ENCODE peak calls at places on chromosomes 13 and 19, in ten cellular contexts. One of them, this sample, is unnamed.

GRCh38 chr13:92602560-92602959 is 624.0 kb upstream of the GPC6 start:
- DNase-seq in anterior cingulate cortex: no peak
- DNase-seq in neural progenitor cell: no peak
- DNase-seq in activated T-helper 1 cell treated with Interleukin-2 at 50 U/mL for 16 hours: no peak
- DNase-seq in choroid plexus epithelial cell: peak; percentile 58
- DNase-seq in HTR-8/SVneo: no peak
- DNase-seq in epithelial cell of esophagus: peak; percentile 27
- DNase-seq in progenitor cell of endocrine pancreas: no peak
- DNase-seq in NCI-H2081 treated with DMSO at 0.1 percent for 48 hours: no peak
- DNase-seq in skeletal muscle cell: peak; percentile 3
- DNase-seq in this sample: no peak

GRCh38 chr13:65971541-65971940 is 1258.6 kb downstream of the PCDH9 start:
- DNase-seq in skeletal muscle cell: no peak
- DNase-seq in activated T-helper 1 cell treated with Interleukin-2 at 50 U/mL for 16 hours: no peak
- DNase-seq in choroid plexus epithelial cell: no peak
- DNase-seq in NCI-H2081 treated with DMSO at 0.1 percent for 48 hours: no peak
- DNase-seq in neural progenitor cell: peak; percentile 38
- DNase-seq in anterior cingulate cortex: peak; percentile 6
- DNase-seq in epithelial cell of esophagus: no peak
- DNase-seq in HTR-8/SVneo: no peak
- DNase-seq in progenitor cell of endocrine pancreas: no peak
- DNase-seq in this sample: no peak

GRCh38 chr19:29873024-29873800 is 61.4 kb downstream of the CCNE1 start:
- DNase-seq in anterior cingulate cortex: peak; percentile 19
- DNase-seq in NCI-H2081 treated with DMSO at 0.1 percent for 48 hours: no peak
- DNase-seq in neural progenitor cell: peak; percentile 86
- DNase-seq in skeletal muscle cell: no peak
- DNase-seq in progenitor cell of endocrine pancreas: peak; percentile 75
- DNase-seq in choroid plexus epithelial cell: peak; percentile 26
- DNase-seq in epithelial cell of esophagus: peak; percentile 24
- DNase-seq in activated T-helper 1 cell treated with Interleukin-2 at 50 U/mL for 16 hours: peak; percentile 54
- DNase-seq in HTR-8/SVneo: peak; percentile 69
- DNase-seq in this sample: no peak

GRCh38 chr13:83498486-83499190 is 383.6 kb downstream of the SLITRK1 start:
- DNase-seq in anterior cingulate cortex: no peak
- DNase-seq in progenitor cell of endocrine pancreas: no peak
- DNase-seq in neural progenitor cell: no peak
- DNase-seq in epithelial cell of esophagus: peak; percentile 77
- DNase-seq in skeletal muscle cell: peak; percentile 47
- DNase-seq in HTR-8/SVneo: peak; percentile 12
- DNase-seq in NCI-H2081 treated with DMSO at 0.1 percent for 48 hours: no peak
- DNase-seq in activated T-helper 1 cell treated with Interleukin-2 at 50 U/mL for 16 hours: no peak
- DNase-seq in choroid plexus epithelial cell: peak; percentile 49
- DNase-seq in this sample: no peak

GRCh38 chr19:53091855-53092254 is 11.4 kb downstream of the ZNF160 start:
- DNase-seq in progenitor cell of endocrine pancreas: no peak
- DNase-seq in HTR-8/SVneo: no peak
- DNase-seq in skeletal muscle cell: no peak
- DNase-seq in neural progenitor cell: no peak
- DNase-seq in anterior cingulate cortex: no peak
- DNase-seq in choroid plexus epithelial cell: peak; percentile 71
- DNase-seq in NCI-H2081 treated with DMSO at 0.1 percent for 48 hours: no peak
- DNase-seq in activated T-helper 1 cell treated with Interleukin-2 at 50 U/mL for 16 hours: no peak
- DNase-seq in epithelial cell of esophagus: no peak
- DNase-seq in this sample: no peak

GRCh38 chr13:75946746-75947397 is 310.7 kb downstream of the LMO7 start:
- DNase-seq in neural progenitor cell: no peak
- DNase-seq in NCI-H2081 treated with DMSO at 0.1 percent for 48 hours: no peak
- DNase-seq in epithelial cell of esophagus: no peak
- DNase-seq in anterior cingulate cortex: no peak
- DNase-seq in skeletal muscle cell: peak; percentile 52
- DNase-seq in HTR-8/SVneo: no peak
- DNase-seq in progenitor cell of endocrine pancreas: no peak
- DNase-seq in activated T-helper 1 cell treated with Interleukin-2 at 50 U/mL for 16 hours: no peak
- DNase-seq in choroid plexus epithelial cell: no peak
- DNase-seq in this sample: no peak

GRCh38 chr19:898663-899062 is 5.4 kb downstream of the RNU6-9 start:
- DNase-seq in anterior cingulate cortex: peak; percentile 49
- DNase-seq in neural progenitor cell: peak; percentile 54
- DNase-seq in epithelial cell of esophagus: no peak
- DNase-seq in skeletal muscle cell: no peak
- DNase-seq in choroid plexus epithelial cell: no peak
- DNase-seq in HTR-8/SVneo: no peak
- DNase-seq in progenitor cell of endocrine pancreas: no peak
- DNase-seq in activated T-helper 1 cell treated with Interleukin-2 at 50 U/mL for 16 hours: no peak
- DNase-seq in NCI-H2081 treated with DMSO at 0.1 percent for 48 hours: no peak
- DNase-seq in this sample: no peak

GRCh38 chr19:13978721-13979191 is 26.4 kb downstream of the DCAF15 start:
- DNase-seq in progenitor cell of endocrine pancreas: no peak
- DNase-seq in choroid plexus epithelial cell: no peak
- DNase-seq in HTR-8/SVneo: no peak
- DNase-seq in NCI-H2081 treated with DMSO at 0.1 percent for 48 hours: no peak
- DNase-seq in neural progenitor cell: no peak
- DNase-seq in anterior cingulate cortex: no peak
- DNase-seq in activated T-helper 1 cell treated with Interleukin-2 at 50 U/mL for 16 hours: no peak
- DNase-seq in skeletal muscle cell: no peak
- DNase-seq in epithelial cell of esophagus: no peak
- DNase-seq in this sample: no peak

GRCh38 chr13:27302643-27303262 is 32.1 kb downstream of the RASL11A start:
- DNase-seq in NCI-H2081 treated with DMSO at 0.1 percent for 48 hours: no peak
- DNase-seq in epithelial cell of esophagus: no peak
- DNase-seq in neural progenitor cell: no peak
- DNase-seq in progenitor cell of endocrine pancreas: no peak
- DNase-seq in anterior cingulate cortex: no peak
- DNase-seq in HTR-8/SVneo: no peak
- DNase-seq in skeletal muscle cell: no peak
- DNase-seq in choroid plexus epithelial cell: no peak
- DNase-seq in activated T-helper 1 cell treated with Interleukin-2 at 50 U/mL for 16 hours: no peak
- DNase-seq in this sample: no peak

GRCh38 chr19:37654525-37654832 is 786 bp downstream of the ZFP30 start:
- DNase-seq in neural progenitor cell: peak; percentile 74
- DNase-seq in skeletal muscle cell: no peak
- DNase-seq in anterior cingulate cortex: no peak
- DNase-seq in epithelial cell of esophagus: peak; percentile 35
- DNase-seq in choroid plexus epithelial cell: peak; percentile 57
- DNase-seq in progenitor cell of endocrine pancreas: peak; percentile 21
- DNase-seq in HTR-8/SVneo: no peak
- DNase-seq in NCI-H2081 treated with DMSO at 0.1 percent for 48 hours: no peak
- DNase-seq in activated T-helper 1 cell treated with Interleukin-2 at 50 U/mL for 16 hours: no peak
- DNase-seq in this sample: no peak

GRCh38 chr13:98274921-98275487 is 97.9 kb upstream of the RNF113B start:
- DNase-seq in skeletal muscle cell: no peak
- DNase-seq in HTR-8/SVneo: no peak
- DNase-seq in choroid plexus epithelial cell: peak; percentile 81
- DNase-seq in activated T-helper 1 cell treated with Interleukin-2 at 50 U/mL for 16 hours: no peak
- DNase-seq in neural progenitor cell: no peak
- DNase-seq in progenitor cell of endocrine pancreas: no peak
- DNase-seq in NCI-H2081 treated with DMSO at 0.1 percent for 48 hours: no peak
- DNase-seq in anterior cingulate cortex: no peak
- DNase-seq in epithelial cell of esophagus: peak; percentile 34
- DNase-seq in this sample: no peak

GRCh38 chr19:3665681-3666544 is 34.4 kb downstream of the PIP5K1C start:
- DNase-seq in HTR-8/SVneo: peak; percentile 69
- DNase-seq in anterior cingulate cortex: peak; percentile 25
- DNase-seq in NCI-H2081 treated with DMSO at 0.1 percent for 48 hours: no peak
- DNase-seq in neural progenitor cell: peak; percentile 66
- DNase-seq in epithelial cell of esophagus: peak; percentile 30
- DNase-seq in choroid plexus epithelial cell: peak; percentile 24
- DNase-seq in activated T-helper 1 cell treated with Interleukin-2 at 50 U/mL for 16 hours: peak; percentile 63
- DNase-seq in skeletal muscle cell: no peak
- DNase-seq in progenitor cell of endocrine pancreas: peak; percentile 76
- DNase-seq in this sample: peak; percentile 4

GRCh38 chr13:110637747-110638146 is 22.4 kb downstream of the NAXD start:
- DNase-seq in HTR-8/SVneo: no peak
- DNase-seq in neural progenitor cell: no peak
- DNase-seq in epithelial cell of esophagus: no peak
- DNase-seq in anterior cingulate cortex: no peak
- DNase-seq in progenitor cell of endocrine pancreas: no peak
- DNase-seq in activated T-helper 1 cell treated with Interleukin-2 at 50 U/mL for 16 hours: no peak
- DNase-seq in choroid plexus epithelial cell: no peak
- DNase-seq in skeletal muscle cell: no peak
- DNase-seq in NCI-H2081 treated with DMSO at 0.1 percent for 48 hours: no peak
- DNase-seq in this sample: no peak

GRCh38 chr19:1449467-1450442 is at the start of gene APC2:
- DNase-seq in NCI-H2081 treated with DMSO at 0.1 percent for 48 hours: no peak
- DNase-seq in activated T-helper 1 cell treated with Interleukin-2 at 50 U/mL for 16 hours: no peak
- DNase-seq in progenitor cell of endocrine pancreas: no peak
- DNase-seq in anterior cingulate cortex: peak; percentile 80
- DNase-seq in HTR-8/SVneo: no peak
- DNase-seq in choroid plexus epithelial cell: peak; percentile 35
- DNase-seq in skeletal muscle cell: no peak
- DNase-seq in neural progenitor cell: peak; percentile 95
- DNase-seq in epithelial cell of esophagus: no peak
- DNase-seq in this sample: no peak